ENCODE peak calls at places on chromosomes 1 and 21, in ten cellular contexts. Q, T, B, S, U, E, R, G, L and H are unnamed samples.

GRCh38 chr1:195733408-195733807 is 874.8 kb downstream of the KCNT2 start:
- DNase-seq in G (no peak), L (no peak), U (no peak), B (no peak), Q (no peak), R (no peak), T (no peak), E (no peak), S (no peak), H (no peak)

GRCh38 chr1:204972461-204972860 is 70.6 kb upstream of the CNTN2 start:
- DNase-seq in B (no peak), U (no peak), S (no peak), R (no peak), T (no peak), E (no peak), G (no peak), L (no peak), Q (no peak), H (no peak)

GRCh38 chr1:64550505-64550904 is 80.6 kb downstream of the CACHD1 start:
- DNase-seq in S (no peak), L (no peak), Q (no peak), E (no peak), B (no peak), G (no peak), T (no peak), U (no peak), R (no peak), H (no peak)

GRCh38 chr1:224710196-224710595 is 94.1 kb downstream of the CNIH3 start:
- DNase-seq in Q (no peak), G (no peak), T (no peak), B (no peak), S (no peak), R (no peak), E (no peak), L (no peak), U (no peak), H (no peak)

GRCh38 chr1:168637350-168637991 is 61.1 kb downstream of the XCL1 start:
- DNase-seq in S (no peak), B (no peak), T (no peak), U (no peak), L (no peak), G (peak), E (peak), Q (no peak), R (no peak), H (peak)

GRCh38 chr1:47432071-47433036 is 5.5 kb upstream of the FOXD2 start:
- DNase-seq in S (peak), T (peak), R (peak), Q (peak), U (peak), G (peak), E (peak), L (no peak), B (peak), H (peak)

GRCh38 chr1:225424562-225425210 is 3.2 kb downstream of the LBR start:
- DNase-seq in R (no peak), B (no peak), E (peak), L (no peak), S (no peak), U (no peak), Q (peak), G (no peak), T (no peak), H (no peak)

GRCh38 chr21:44687671-44688070 is 5.7 kb upstream of the KRTAP12-1 start:
- DNase-seq in E (no peak), U (no peak), B (no peak), T (no peak), G (no peak), S (no peak), R (no peak), Q (no peak), L (no peak), H (no peak)

GRCh38 chr1:87826639-87827345 is 498.1 kb downstream of the LMO4 start:
- DNase-seq in G (peak), R (peak), S (no peak), T (no peak), L (peak), B (peak), U (peak), E (no peak), Q (no peak), H (no peak)

GRCh38 chr1:244601336-244601735 is 51.6 kb upstream of the DESI2 start:
- DNase-seq in S (no peak), E (no peak), R (no peak), T (no peak), U (no peak), G (no peak), B (no peak), L (no peak), Q (no peak), H (no peak)

GRCh38 chr1:109625176-109625575 is 5.5 kb downstream of the AMPD2 start:
- DNase-seq in L (no peak), U (no peak), G (no peak), R (peak), Q (no peak), E (no peak), S (no peak), B (no peak), T (no peak), H (no peak)

GRCh38 chr1:27664291-27664690 is 7.7 kb downstream of the IFI6 start:
- DNase-seq in T (no peak), R (peak), E (no peak), G (no peak), U (peak), L (no peak), B (peak), S (no peak), Q (peak), H (no peak)

DNA sequence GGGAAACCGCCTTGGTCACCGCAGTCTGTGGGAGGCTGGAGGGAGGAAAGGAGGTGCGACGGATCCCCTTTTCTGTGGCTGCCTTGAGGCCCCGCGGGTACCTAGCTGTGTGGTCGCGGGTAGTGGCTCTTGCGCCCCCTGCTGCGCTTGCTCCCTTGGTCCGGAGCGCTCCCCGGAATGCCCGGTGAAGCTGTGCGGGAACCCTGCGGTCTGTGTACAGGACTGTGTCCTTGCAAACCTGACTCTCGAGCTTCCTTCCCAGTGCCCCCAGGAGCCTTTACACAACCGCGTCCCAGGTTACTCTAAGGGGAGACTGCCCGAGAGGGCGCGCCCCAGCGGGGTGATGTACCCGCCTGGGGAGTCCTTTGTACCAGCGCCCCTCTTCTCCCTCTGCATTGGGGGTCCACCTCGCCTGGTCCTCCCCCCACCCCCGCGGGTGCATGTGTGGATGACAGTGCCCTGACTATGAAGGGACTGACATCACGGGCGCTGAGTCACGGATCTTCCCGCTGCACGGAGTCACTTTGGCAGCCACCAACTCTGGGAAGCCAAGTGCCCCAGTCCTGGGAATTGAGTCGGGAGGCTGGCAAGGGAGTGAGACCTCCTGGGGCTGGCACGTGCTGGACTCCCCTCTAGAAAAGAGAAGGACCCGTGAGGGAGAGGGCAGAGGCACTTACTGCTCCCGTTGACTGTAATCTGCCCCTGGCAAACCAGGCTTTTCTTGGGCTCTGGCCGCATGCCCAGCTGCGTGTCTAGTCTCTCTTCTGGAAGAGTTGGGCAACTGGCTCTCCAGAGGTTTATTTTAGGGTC is 824 bp downstream of the IL6R start:
- DNase-seq in S (peak), L (no peak), Q (peak), U (peak), T (peak), G (peak), R (peak), E (peak), B (peak), H (peak)
- TF ChIP-seq CTCF in S (peak), L (peak), Q (no peak), U (peak), T (peak), G (peak), R (peak), E (peak), B (peak), H (no peak)

DNA sequence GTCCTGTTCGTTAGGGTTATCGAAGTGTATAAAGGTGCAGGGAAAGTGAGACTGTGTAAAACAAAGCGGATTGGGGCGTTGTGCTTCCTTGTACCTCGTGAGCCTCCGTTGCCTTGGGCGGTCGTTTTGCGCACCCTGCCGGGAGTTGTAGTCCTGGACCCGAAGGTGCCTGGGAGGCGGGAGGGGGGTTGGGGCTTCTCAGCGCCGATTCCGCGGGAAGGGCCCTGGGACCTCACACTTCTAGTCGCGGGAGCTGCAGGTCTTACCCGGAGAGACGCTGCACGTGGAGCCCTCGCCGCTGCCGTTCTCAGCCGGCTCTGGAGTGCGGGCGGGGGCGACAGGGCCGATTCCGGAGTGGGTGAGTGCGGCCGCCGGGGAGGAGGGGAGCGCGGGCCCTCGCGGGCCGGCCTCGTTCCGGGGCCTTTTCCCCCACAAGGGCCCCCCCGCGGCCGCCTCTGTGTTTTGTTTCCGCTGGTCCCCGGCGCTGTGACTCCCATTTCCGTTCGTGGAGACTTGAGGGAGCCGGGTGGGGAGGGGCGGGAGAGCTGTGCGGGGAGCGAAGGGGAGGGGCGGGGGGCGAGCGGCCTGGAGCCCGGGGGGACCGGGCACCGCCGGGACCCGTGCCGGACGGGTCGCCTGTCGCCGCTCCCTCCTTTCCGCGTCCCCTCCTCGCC is 586 bp downstream of the GABPA start:
- DNase-seq in S (peak), R (peak), L (peak), Q (peak), E (peak), G (peak), T (peak), B (peak), U (peak), H (peak)
- TF ChIP-seq CTCF in S (peak), R (no peak), L (peak), Q (peak), E (peak), G (no peak), T (no peak), B (peak), U (no peak), H (no peak)

DNA sequence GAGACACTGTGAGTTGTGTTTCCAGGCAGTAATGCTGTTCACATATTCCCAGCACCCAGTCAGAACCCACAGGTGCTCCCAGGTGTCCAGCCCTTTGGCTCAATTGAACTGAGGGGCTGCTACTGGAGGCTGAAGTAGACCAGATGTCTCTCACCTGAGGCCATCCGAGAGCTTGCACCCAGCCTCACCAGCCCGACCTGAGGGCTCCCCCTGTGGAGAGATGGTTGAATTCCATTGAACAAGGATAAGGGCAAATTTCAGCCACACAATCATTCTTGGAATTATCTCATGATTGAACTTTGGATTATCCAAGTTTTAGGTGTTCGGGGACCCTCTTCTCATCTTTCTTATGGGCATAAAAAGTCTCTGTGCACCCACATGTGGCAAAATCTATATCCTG is 52.1 kb downstream of the OBSCN start:
- DNase-seq in R (no peak), S (no peak), L (no peak), G (no peak), E (no peak), Q (peak), T (no peak), B (no peak), U (no peak), H (no peak)
- TF ChIP-seq CTCF in R (no peak), S (no peak), L (peak), G (no peak), E (peak), Q (peak), T (peak), B (no peak), U (no peak), H (no peak)

DNA sequence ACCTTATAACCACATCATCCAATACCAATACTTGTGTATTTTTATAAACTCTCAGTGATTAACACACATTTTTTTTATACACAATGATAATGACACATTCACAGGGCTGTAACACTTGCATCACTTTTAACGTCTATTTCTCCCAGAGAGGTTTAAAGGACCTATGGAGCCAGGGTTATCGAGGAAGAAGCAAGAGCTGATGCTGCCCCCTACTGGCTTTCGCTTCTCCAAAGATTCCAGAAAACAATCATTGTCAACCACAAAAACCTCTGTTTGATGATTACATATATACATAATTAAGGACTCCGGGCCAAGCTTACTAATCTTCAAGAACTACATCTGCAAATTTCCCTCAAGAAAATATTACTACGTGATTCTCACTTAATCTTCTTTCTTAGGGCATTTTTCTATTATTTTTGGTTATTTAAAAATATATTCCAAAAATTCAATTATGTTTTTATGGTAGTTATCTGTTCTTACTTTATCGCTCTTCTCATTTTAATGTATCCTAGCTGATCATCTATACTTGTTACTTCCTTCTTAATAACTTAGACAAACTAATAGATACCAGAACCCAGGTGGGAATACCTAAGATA is 214.5 kb downstream of the VAV3 start:
- DNase-seq in Q (peak), G (peak), T (peak), B (no peak), E (peak), S (peak), U (no peak), R (no peak), L (peak), H (peak)
- TF ChIP-seq CTCF in Q (peak), G (peak), T (peak), B (peak), E (peak), S (peak), U (peak), R (peak), L (peak), H (peak)

DNA sequence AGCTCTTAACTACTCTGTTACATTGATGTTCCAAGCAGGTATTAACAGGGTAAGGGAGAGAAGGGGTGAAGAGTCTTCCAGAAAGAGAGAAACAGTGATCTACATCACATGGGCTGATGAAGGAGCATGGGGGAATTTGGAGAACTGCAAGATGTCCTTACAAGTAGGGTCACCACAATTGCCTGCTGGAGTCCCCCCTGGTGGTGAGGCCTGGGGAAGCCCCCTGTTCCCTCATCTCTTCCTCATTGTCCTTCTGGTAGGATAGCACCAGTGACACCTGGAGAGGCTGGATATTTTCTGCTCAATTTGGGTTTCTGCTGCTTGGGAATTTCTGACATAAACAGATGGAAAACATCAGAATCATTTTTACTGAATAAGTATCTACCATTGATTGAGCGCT is 126.6 kb downstream of the RUNX1 start:
- DNase-seq in E (no peak), R (no peak), T (no peak), G (no peak), B (no peak), S (no peak), L (no peak), Q (peak), U (no peak), H (no peak)
- TF ChIP-seq CTCF in E (peak), R (no peak), T (peak), G (no peak), B (no peak), S (no peak), L (no peak), Q (peak), U (no peak), H (no peak)

GRCh38 chr1:207913951-207914350 is 3.0 kb upstream of the CD34 start:
- DNase-seq in R (no peak), L (no peak), T (no peak), Q (no peak), E (no peak), U (no peak), B (no peak), S (no peak), G (no peak), H (no peak)

GRCh38 chr1:207908112-207908734 is 2.7 kb downstream of the CD34 start:
- DNase-seq in Q (no peak), S (no peak), L (no peak), U (peak), G (no peak), E (no peak), R (no peak), B (peak), T (no peak), H (no peak)

GRCh38 chr1:207909687-207910086 is 1.2 kb downstream of the CD34 start:
- DNase-seq in R (no peak), S (no peak), Q (no peak), G (no peak), E (no peak), B (no peak), U (no peak), T (no peak), L (no peak), H (no peak)

GRCh38 chr1:207911983-207912760 is 1.2 kb upstream of the CD34 start:
- DNase-seq in L (no peak), Q (no peak), U (no peak), G (no peak), R (no peak), E (no peak), B (no peak), S (no peak), T (no peak), H (no peak)

GRCh38 chr1:207910678-207911354 is at the start of gene CD34:
- DNase-seq in L (no peak), R (peak), U (peak), B (peak), G (no peak), T (no peak), Q (peak), S (no peak), E (peak), H (peak)
- TF ChIP-seq CTCF in L (no peak), R (no peak), U (no peak), B (no peak), G (no peak), T (no peak), Q (no peak), S (no peak), E (no peak), H (no peak)

GRCh38 chr1:1890506-1891348 is at the start of gene GNB1:
- DNase-seq in G (peak), Q (peak), E (peak), T (peak), U (peak), S (peak), B (peak), R (peak), L (peak), H (peak)

GRCh38 chr1:1892763-1893120 is 1.9 kb upstream of the GNB1 start:
- DNase-seq in Q (no peak), U (peak), R (no peak), E (no peak), L (no peak), G (no peak), B (no peak), T (no peak), S (no peak), H (no peak)

GRCh38 chr1:1892079-1892762 is 1.3 kb upstream of the GNB1 start:
- DNase-seq in B (no peak), S (no peak), T (no peak), G (no peak), L (no peak), R (no peak), U (peak), E (no peak), Q (no peak), H (no peak)

GRCh38 chr1:1889847-1890505 is 911 bp downstream of the GNB1 start:
- DNase-seq in G (peak), B (peak), E (peak), T (no peak), S (peak), U (peak), L (no peak), R (peak), Q (peak), H (peak)

GRCh38 chr1:1891349-1892078 is 627 bp upstream of the GNB1 start:
- DNase-seq in R (peak), S (peak), Q (peak), U (peak), T (peak), L (no peak), E (peak), B (peak), G (peak), H (peak)
- TF ChIP-seq CTCF in R (no peak), S (no peak), Q (no peak), U (no peak), T (no peak), L (no peak), E (no peak), B (no peak), G (no peak), H (no peak)

DNA sequence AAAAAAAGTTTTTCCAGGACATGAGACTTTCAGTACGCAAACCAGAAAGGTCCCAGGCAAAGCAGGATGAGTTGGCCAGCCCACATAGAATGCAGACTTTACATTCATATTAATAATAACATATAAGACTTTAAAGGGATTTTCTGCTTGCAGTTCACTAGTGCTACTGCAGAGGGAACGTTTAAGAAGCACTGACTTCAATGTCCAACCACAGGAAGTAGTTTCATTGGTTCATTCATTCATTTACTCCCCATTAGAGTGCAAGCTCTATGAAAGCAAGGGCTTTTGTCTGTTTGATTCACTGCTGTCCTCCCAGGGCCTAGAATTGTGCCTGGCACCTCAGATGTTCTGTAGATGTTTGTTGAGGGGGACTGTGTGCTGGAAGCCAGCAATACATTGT is 11.8 kb upstream of the SERINC2 start:
- DNase-seq in S (no peak), E (no peak), U (no peak), Q (no peak), T (no peak), R (no peak), L (no peak), B (no peak), G (no peak), H (no peak)
- TF ChIP-seq CTCF in S (no peak), E (no peak), U (no peak), Q (peak), T (no peak), R (no peak), L (peak), B (no peak), G (no peak), H (no peak)